ENCODE peak calls at places on chromosomes 6 and 20, in ten cellular contexts. F is suprapubic skin, Z is A549, H is GM12878, D is tibial nerve, T is upper lobe of left lung, J is sigmoid colon, A is SK-N-SH, B is stomach, O is HepG2. P is an unnamed sample.

GRCh38 chr6:38432479-38432878 is 207.2 kb downstream of the BTBD9 start:
- DNase-seq in F (no peak), Z (no peak), H (no peak), D (no peak), T (no peak), J (no peak), A (no peak), B (no peak), O (no peak), P (no peak)

GRCh38 chr6:150001295-150001990 is 23.9 kb downstream of the RAET1L start:
- DNase-seq in F (no peak), Z (no peak), H (peak; percentile 67), D (no peak), T (no peak), J (no peak), A (no peak), B (no peak), O (no peak), P (no peak)

GRCh38 chr6:78157606-78158005 is 504.8 kb downstream of the MEI4 start:
- DNase-seq in F (no peak), Z (no peak), H (no peak), D (no peak), T (no peak), J (no peak), A (no peak), B (no peak), O (no peak), P (no peak)

GRCh38 chr20:33132858-33133615 is 34.9 kb upstream of the BPIFA2 start:
- DNase-seq in F (no peak), Z (no peak), H (no peak), D (no peak), T (no peak), J (no peak), A (no peak), B (no peak), O (no peak), P (no peak)

GRCh38 chr6:132300323-132300949 is 100.8 kb downstream of the MOXD1 start:
- DNase-seq in F (no peak), Z (peak; percentile 53), H (no peak), D (peak; percentile 61), T (no peak), J (no peak), A (peak; percentile 14), B (peak; percentile 45), O (peak; percentile 37), P (no peak)

GRCh38 chr20:19336601-19337000 is 124.2 kb downstream of the SLC24A3 start:
- DNase-seq in F (no peak), Z (no peak), H (no peak), D (no peak), T (no peak), J (no peak), A (no peak), B (no peak), O (no peak), P (no peak)

GRCh38 chr6:5398530-5398929 is 137.2 kb downstream of the FARS2 start:
- DNase-seq in F (no peak), Z (peak; percentile 39), H (no peak), D (no peak), T (no peak), J (no peak), A (peak; percentile 25), B (no peak), O (peak; percentile 35), P (no peak)

GRCh38 chr6:5087389-5087788 is 2.2 kb downstream of the PPP1R3G start:
- DNase-seq in F (no peak), Z (no peak), H (no peak), D (peak; percentile 30), T (peak; percentile 24), J (no peak), A (no peak), B (no peak), O (no peak), P (no peak)

GRCh38 chr6:144158133-144158532 is 7.8 kb downstream of the STX11 start:
- DNase-seq in F (no peak), Z (peak; percentile 21), H (no peak), D (peak; percentile 54), T (no peak), J (no peak), A (no peak), B (no peak), O (no peak), P (peak; percentile 49)

GRCh38 chr20:7333846-7334245 is 566.4 kb downstream of the BMP2 start:
- DNase-seq in F (no peak), Z (no peak), H (no peak), D (no peak), T (no peak), J (no peak), A (no peak), B (no peak), O (no peak), P (no peak)

GRCh38 chr6:119986934-119987549 is 637.5 kb upstream of the MAN1A1 start:
- DNase-seq in F (no peak), Z (peak; percentile 0), H (no peak), D (no peak), T (no peak), J (no peak), A (no peak), B (no peak), O (peak; percentile 14), P (no peak)

GRCh38 chr6:113281014-113281810 is 575.9 kb upstream of the MARCKS start:
- DNase-seq in F (no peak), Z (peak; percentile 1), H (no peak), D (no peak), T (no peak), J (no peak), A (no peak), B (no peak), O (no peak), P (no peak)

GRCh38 chr20:38049800-38050199 is 16.3 kb downstream of the RPRD1B start:
- DNase-seq in F (no peak), Z (no peak), H (no peak), D (no peak), T (no peak), J (no peak), A (no peak), B (no peak), O (peak; percentile 62), P (no peak)
- TF ChIP-seq EP300 in F (no peak), Z (no peak), H (no peak), D (no peak), T (no peak), J (no peak), A (no peak), B (no peak), O (no peak), P (no peak)

GRCh38 chr6:35485402-35485877 is 11.4 kb downstream of the TEAD3 start:
- DNase-seq in F (no peak), Z (no peak), H (no peak), D (no peak), T (peak; percentile 47), J (peak; percentile 76), A (no peak), B (peak; percentile 52), O (no peak), P (peak; percentile 82)
- H3K4me1 ChIP-seq in F (peaks cover 62% of the 10 kb centered on the region), Z (peaks cover 25% of the 10 kb centered on the region), H (no peaks in the 10 kb centered on the region), D (peaks cover 13% of the 10 kb centered on the region), T (peaks cover 34% of the 10 kb centered on the region), J (peaks cover 77% of the 10 kb centered on the region), A (peaks cover 17% of the 10 kb centered on the region), B (peaks cover 51% of the 10 kb centered on the region), O (peaks cover under 1% of the 10 kb centered on the region), P (peaks cover 27% of the 10 kb centered on the region)

GRCh38 chr6:166853371-166854325 is 102.7 kb downstream of the RNASET2 start:
- DNase-seq in F (no peak), Z (no peak), H (no peak), D (no peak), T (no peak), J (no peak), A (no peak), B (no peak), O (no peak), P (no peak)

GRCh38 chr6:166850677-166851076 is 105.7 kb downstream of the RNASET2 start:
- DNase-seq in F (no peak), Z (no peak), H (no peak), D (no peak), T (no peak), J (no peak), A (no peak), B (no peak), O (no peak), P (no peak)

GRCh38 chr6:166851426-166851825 is 104.9 kb downstream of the RNASET2 start:
- DNase-seq in F (no peak), Z (no peak), H (no peak), D (no peak), T (no peak), J (no peak), A (no peak), B (no peak), O (no peak), P (no peak)

GRCh38 chr6:166849762-166850181 is 106.6 kb downstream of the RNASET2 start:
- DNase-seq in F (no peak), Z (no peak), H (peak; percentile 65), D (no peak), T (no peak), J (no peak), A (no peak), B (no peak), O (no peak), P (no peak)

DNA sequence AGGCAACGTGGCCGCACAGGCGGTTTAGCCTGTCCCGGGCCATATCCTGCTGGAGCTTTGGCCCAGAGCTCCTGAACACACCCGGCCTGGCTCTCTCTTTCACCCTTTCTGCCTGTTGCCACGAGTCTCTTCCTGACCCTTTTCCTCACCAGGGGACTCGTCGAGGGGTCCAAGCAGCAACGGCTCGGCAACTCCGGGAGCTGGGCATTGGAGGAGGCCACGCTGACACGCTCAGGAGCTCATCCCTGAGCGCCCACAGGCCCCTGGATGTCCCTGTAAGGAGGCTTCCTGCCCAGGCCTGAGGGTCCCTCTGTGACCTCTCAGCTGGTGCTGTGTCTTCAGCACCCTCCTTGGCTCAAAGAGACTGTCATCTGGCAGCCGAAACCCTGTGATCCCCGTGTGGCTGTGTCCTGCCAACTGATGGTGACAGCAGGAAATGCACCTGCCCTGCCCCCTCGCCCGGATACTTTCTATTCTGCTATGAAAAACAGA is 103.8 kb downstream of the RNASET2 start:
- DNase-seq in F (no peak), Z (no peak), H (no peak), D (no peak), T (no peak), J (no peak), A (no peak), B (no peak), O (no peak), P (no peak)
- TF ChIP-seq CTCF in F (no peak), Z (no peak), H (no peak), D (no peak), T (no peak), J (no peak), A (no peak), B (no peak), O (no peak), P (no peak)

DNA sequence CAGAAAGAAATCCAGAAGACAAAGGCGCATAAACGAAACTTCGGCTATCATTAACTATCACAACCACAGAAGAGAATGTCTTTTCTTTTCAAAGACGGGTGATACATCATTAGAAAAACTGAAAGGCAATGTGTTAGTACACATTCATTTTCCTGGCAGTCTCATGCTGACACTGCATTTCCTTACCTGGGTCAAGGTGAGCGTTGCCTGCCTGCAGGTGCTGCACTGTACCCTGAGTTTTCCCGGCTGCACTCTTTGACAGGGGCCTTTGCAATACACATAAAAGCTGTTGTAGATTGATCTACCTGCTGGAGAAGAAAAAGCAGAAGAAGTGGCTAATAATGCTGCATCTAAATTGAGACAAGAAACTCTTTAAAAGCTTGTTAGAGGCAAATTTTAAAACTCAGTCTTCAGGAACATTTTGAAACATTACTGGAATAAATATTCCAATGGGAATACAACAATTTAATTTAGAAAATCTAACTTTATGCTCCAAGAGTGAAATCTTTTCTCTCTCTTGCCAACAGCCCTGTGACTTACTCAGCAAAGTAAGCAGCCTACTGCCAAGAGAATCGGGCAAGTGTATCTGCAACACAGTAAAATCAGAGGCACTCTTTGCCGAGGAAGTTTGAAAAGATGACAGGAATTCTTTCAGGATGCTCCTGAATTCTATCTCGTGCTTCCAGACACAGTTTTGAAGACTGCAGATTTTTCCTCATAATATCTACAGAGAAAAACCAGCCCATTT is 526.4 kb downstream of the PRKN start:
- DNase-seq in F (no peak), Z (no peak), H (no peak), D (peak; percentile 35), T (no peak), J (no peak), A (no peak), B (no peak), O (no peak), P (no peak)
- TF ChIP-seq EP300 in F (no peak), Z (no peak), H (no peak), D (no peak), T (no peak), J (no peak), A (no peak), B (no peak), O (no peak), P (no peak)